ENCODE peak calls at places on chromosomes 3 and 15, in seven cellular contexts. One of them, this sample, is unnamed. For H3K27me3, the result is how much of the 10 kb centered on the place peaks cover.

GRCh38 chr15:29925227-29926082 is 103.2 kb upstream of the TJP1 start:
- ATAC-seq in upper lobe of right lung: peak
- ATAC-seq in pancreas: peak
- ATAC-seq in heart right ventricle: peak
- ATAC-seq in gastrocnemius medialis: no peak
- ATAC-seq in CD8-positive, alpha-beta T cell: no peak
- ATAC-seq in thoracic aorta: no peak
- ATAC-seq in this sample: peak

GRCh38 chr15:99682455-99682854 is 50.8 kb downstream of the LYSMD4 start:
- ATAC-seq in upper lobe of right lung: no peak
- ATAC-seq in pancreas: no peak
- ATAC-seq in heart right ventricle: peak
- ATAC-seq in gastrocnemius medialis: no peak
- ATAC-seq in CD8-positive, alpha-beta T cell: peak
- ATAC-seq in thoracic aorta: no peak
- ATAC-seq in this sample: no peak

GRCh38 chr15:35061171-35062163 is 23.6 kb downstream of the NANOGP8 start:
- ATAC-seq in upper lobe of right lung: no peak
- ATAC-seq in pancreas: no peak
- ATAC-seq in heart right ventricle: no peak
- ATAC-seq in gastrocnemius medialis: no peak
- ATAC-seq in CD8-positive, alpha-beta T cell: no peak
- ATAC-seq in thoracic aorta: no peak
- ATAC-seq in this sample: peak

GRCh38 chr3:99542771-99543518 is 95.4 kb upstream of the COL8A1 start:
- ATAC-seq in upper lobe of right lung: peak
- ATAC-seq in pancreas: no peak
- ATAC-seq in heart right ventricle: peak
- ATAC-seq in gastrocnemius medialis: no peak
- ATAC-seq in CD8-positive, alpha-beta T cell: no peak
- ATAC-seq in thoracic aorta: no peak
- ATAC-seq in this sample: no peak

GRCh38 chr3:14295777-14296176 is 106.6 kb upstream of the SLC6A6 start:
- ATAC-seq in upper lobe of right lung: no peak
- ATAC-seq in pancreas: no peak
- ATAC-seq in heart right ventricle: no peak
- ATAC-seq in gastrocnemius medialis: no peak
- ATAC-seq in CD8-positive, alpha-beta T cell: no peak
- ATAC-seq in thoracic aorta: no peak
- ATAC-seq in this sample: no peak

GRCh38 chr3:62525276-62525675 is 151.9 kb upstream of the FEZF2 start:
- ATAC-seq in upper lobe of right lung: peak
- ATAC-seq in pancreas: no peak
- ATAC-seq in heart right ventricle: no peak
- ATAC-seq in gastrocnemius medialis: no peak
- ATAC-seq in CD8-positive, alpha-beta T cell: no peak
- ATAC-seq in thoracic aorta: no peak
- ATAC-seq in this sample: no peak

GRCh38 chr3:156160653-156161052 is 40.3 kb downstream of the KCNAB1 start:
- ATAC-seq in upper lobe of right lung: no peak
- ATAC-seq in pancreas: peak
- ATAC-seq in heart right ventricle: no peak
- ATAC-seq in gastrocnemius medialis: no peak
- ATAC-seq in CD8-positive, alpha-beta T cell: peak
- ATAC-seq in thoracic aorta: no peak
- ATAC-seq in this sample: no peak

GRCh38 chr3:193776626-193777025 is 183.6 kb downstream of the OPA1 start:
- ATAC-seq in upper lobe of right lung: no peak
- ATAC-seq in pancreas: no peak
- ATAC-seq in heart right ventricle: no peak
- ATAC-seq in gastrocnemius medialis: no peak
- ATAC-seq in CD8-positive, alpha-beta T cell: no peak
- ATAC-seq in thoracic aorta: no peak
- ATAC-seq in this sample: no peak

GRCh38 chr15:47620960-47621681 is 96.2 kb upstream of the SEMA6D start:
- ATAC-seq in upper lobe of right lung: no peak
- ATAC-seq in pancreas: peak
- ATAC-seq in heart right ventricle: no peak
- ATAC-seq in gastrocnemius medialis: no peak
- ATAC-seq in CD8-positive, alpha-beta T cell: no peak
- ATAC-seq in thoracic aorta: no peak
- ATAC-seq in this sample: no peak

GRCh38 chr3:4994144-4994730 is 15.0 kb downstream of the BHLHE40 start:
- ATAC-seq in upper lobe of right lung: no peak
- ATAC-seq in pancreas: peak
- ATAC-seq in heart right ventricle: no peak
- ATAC-seq in gastrocnemius medialis: peak
- ATAC-seq in CD8-positive, alpha-beta T cell: no peak
- ATAC-seq in thoracic aorta: no peak
- ATAC-seq in this sample: no peak

GRCh38 chr3:43190682-43191081 is 84.8 kb upstream of the POMGNT2 start:
- ATAC-seq in upper lobe of right lung: no peak
- ATAC-seq in pancreas: no peak
- ATAC-seq in heart right ventricle: no peak
- ATAC-seq in gastrocnemius medialis: no peak
- ATAC-seq in CD8-positive, alpha-beta T cell: no peak
- ATAC-seq in thoracic aorta: no peak
- ATAC-seq in this sample: no peak

GRCh38 chr3:186511702-186512101 is 32.5 kb downstream of the CRYGS start:
- ATAC-seq in upper lobe of right lung: no peak
- ATAC-seq in pancreas: no peak
- ATAC-seq in heart right ventricle: no peak
- ATAC-seq in gastrocnemius medialis: no peak
- ATAC-seq in CD8-positive, alpha-beta T cell: no peak
- ATAC-seq in thoracic aorta: no peak
- ATAC-seq in this sample: no peak

GRCh38 chr3:69305011-69305410 is 80.9 kb downstream of the FRMD4B start:
- ATAC-seq in upper lobe of right lung: no peak
- ATAC-seq in pancreas: no peak
- ATAC-seq in heart right ventricle: no peak
- ATAC-seq in gastrocnemius medialis: no peak
- ATAC-seq in CD8-positive, alpha-beta T cell: no peak
- ATAC-seq in thoracic aorta: no peak
- ATAC-seq in this sample: no peak

GRCh38 chr15:70422342-70422741 is 324.6 kb upstream of the TLE3 start:
- ATAC-seq in upper lobe of right lung: no peak
- ATAC-seq in pancreas: no peak
- ATAC-seq in heart right ventricle: no peak
- ATAC-seq in gastrocnemius medialis: no peak
- ATAC-seq in CD8-positive, alpha-beta T cell: no peak
- ATAC-seq in thoracic aorta: no peak
- ATAC-seq in this sample: no peak
- H3K27me3 ChIP-seq in upper lobe of right lung: under half
- H3K27me3 ChIP-seq in pancreas: under half
- H3K27me3 ChIP-seq in heart right ventricle: under half
- H3K27me3 ChIP-seq in gastrocnemius medialis: under half
- H3K27me3 ChIP-seq in CD8-positive, alpha-beta T cell: under half
- H3K27me3 ChIP-seq in thoracic aorta: under half
- H3K27me3 ChIP-seq in this sample: under half

DNA sequence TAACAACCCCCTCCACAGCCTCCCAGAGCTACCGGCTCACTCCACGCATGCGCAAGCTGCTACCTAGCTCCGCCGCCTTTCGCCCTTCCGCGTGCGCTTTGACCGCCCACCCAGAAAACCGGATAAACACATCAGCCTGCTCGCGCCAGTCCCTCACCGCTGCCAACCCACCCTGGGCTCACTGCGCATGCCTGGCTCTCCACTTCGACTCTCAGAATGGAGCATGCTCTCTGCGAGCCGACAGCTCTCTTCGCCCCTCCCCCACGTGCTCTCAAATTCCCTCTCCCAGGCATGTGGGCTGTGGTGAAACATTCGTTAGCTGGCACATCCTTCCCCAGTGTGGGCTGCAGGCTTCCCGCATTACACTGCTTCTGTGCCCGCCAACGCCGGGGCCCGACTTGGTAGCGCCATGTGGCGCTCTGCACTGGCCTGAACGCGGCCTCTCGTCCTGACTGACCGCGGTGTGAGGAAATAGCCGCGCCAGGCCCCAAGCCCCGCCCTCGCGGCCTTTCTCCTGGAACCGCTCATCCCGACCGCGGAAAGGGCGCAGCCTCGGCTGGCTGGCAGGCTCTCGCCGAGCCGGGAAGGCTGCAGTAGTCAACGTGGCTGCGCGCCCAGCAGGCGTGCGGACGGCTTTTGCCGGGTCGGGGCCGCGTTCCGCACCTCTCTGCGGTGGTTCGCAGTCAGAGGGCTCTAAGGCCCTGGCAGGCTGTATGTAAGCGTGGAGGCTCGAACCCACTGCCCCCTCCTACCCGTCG is 445 bp upstream of the MSL2 start:
- ATAC-seq in upper lobe of right lung: peak
- ATAC-seq in pancreas: peak
- ATAC-seq in heart right ventricle: peak
- ATAC-seq in gastrocnemius medialis: peak
- ATAC-seq in CD8-positive, alpha-beta T cell: peak
- ATAC-seq in thoracic aorta: peak
- ATAC-seq in this sample: peak
- TF ChIP-seq CTCF in upper lobe of right lung: no peak
- TF ChIP-seq CTCF in pancreas: no peak
- TF ChIP-seq CTCF in heart right ventricle: no peak
- TF ChIP-seq CTCF in gastrocnemius medialis: no peak
- TF ChIP-seq CTCF in CD8-positive, alpha-beta T cell: no peak
- TF ChIP-seq CTCF in thoracic aorta: no peak
- TF ChIP-seq CTCF in this sample: no peak

DNA sequence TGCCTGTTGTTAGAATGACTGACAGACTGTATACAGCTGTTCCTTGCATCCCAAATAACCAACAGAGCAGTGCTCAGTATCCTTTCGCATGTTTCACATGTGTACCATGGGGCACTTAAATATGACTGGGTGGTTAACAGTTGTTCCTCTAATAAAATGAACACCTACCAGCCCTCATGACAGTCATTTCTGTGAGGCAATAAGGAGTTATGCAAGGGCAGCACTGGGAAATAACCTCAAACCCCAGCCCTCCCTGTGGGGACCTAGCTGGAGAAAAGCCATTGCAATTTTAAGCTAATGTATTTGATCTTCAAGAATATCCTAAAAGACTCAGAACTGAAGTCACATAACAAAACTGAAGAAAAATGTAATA is 7.3 kb downstream of the RFT1 start:
- ATAC-seq in upper lobe of right lung: peak
- ATAC-seq in pancreas: no peak
- ATAC-seq in heart right ventricle: no peak
- ATAC-seq in gastrocnemius medialis: no peak
- ATAC-seq in CD8-positive, alpha-beta T cell: no peak
- ATAC-seq in thoracic aorta: no peak
- ATAC-seq in this sample: no peak
- H3K27me3 ChIP-seq in upper lobe of right lung: under half
- H3K27me3 ChIP-seq in pancreas: under half
- H3K27me3 ChIP-seq in heart right ventricle: under half
- H3K27me3 ChIP-seq in gastrocnemius medialis: under half
- H3K27me3 ChIP-seq in CD8-positive, alpha-beta T cell: under half
- H3K27me3 ChIP-seq in thoracic aorta: under half
- H3K27me3 ChIP-seq in this sample: under half

DNA sequence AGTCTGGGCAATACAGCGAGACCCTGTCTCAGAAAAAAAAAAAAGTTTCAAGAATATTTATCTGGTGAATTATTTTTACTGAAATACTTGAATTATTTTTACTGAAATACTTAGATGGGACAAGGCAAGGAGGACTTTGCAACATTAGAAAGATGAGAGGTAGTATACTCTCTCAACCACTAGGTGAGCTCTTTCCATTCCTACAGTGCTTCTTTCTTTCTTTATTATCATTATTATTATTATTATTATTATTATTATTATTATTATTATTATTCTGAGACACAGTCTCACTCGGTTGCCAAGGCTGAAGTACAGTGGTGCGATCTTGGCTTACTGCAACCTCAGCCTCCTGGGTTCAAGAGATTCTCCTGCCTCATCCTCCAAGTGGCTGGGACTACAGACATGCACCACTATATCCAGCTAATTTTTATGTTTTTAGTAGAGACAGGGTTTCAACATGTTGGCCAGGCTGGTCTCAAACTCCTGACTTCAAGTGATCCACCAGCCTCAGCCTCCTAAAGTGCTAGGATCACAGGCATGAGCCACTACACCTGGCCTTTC is 468.8 kb downstream of the MAGI1 start:
- ATAC-seq in upper lobe of right lung: no peak
- ATAC-seq in pancreas: no peak
- ATAC-seq in heart right ventricle: no peak
- ATAC-seq in gastrocnemius medialis: no peak
- ATAC-seq in CD8-positive, alpha-beta T cell: no peak
- ATAC-seq in thoracic aorta: no peak
- ATAC-seq in this sample: no peak
- TF ChIP-seq CTCF in upper lobe of right lung: peak
- TF ChIP-seq CTCF in pancreas: no peak
- TF ChIP-seq CTCF in heart right ventricle: peak
- TF ChIP-seq CTCF in gastrocnemius medialis: no peak
- TF ChIP-seq CTCF in CD8-positive, alpha-beta T cell: no peak
- TF ChIP-seq CTCF in thoracic aorta: no peak
- TF ChIP-seq CTCF in this sample: no peak